ENCODE peak calls at places on chromosomes 1 and 21, in five cellular contexts. D is A549, S is HCT116, X is SK-N-SH, B is Panc1. M is an unnamed sample.

GRCh38 chr1:205382561-205382960 is 25.8 kb upstream of the KLHDC8A start:
- DNase-seq in X (no peak), D (no peak), S (no peak), B (no peak), M (no peak)

GRCh38 chr21:34640858-34641257 is 25.9 kb upstream of the RCAN1 start:
- DNase-seq in S (no peak), D (peak; percentile 1), X (no peak), B (no peak), M (no peak)

GRCh38 chr1:54805981-54806381 is 4.9 kb upstream of the TTC22 start:
- DNase-seq in D (no peak), S (no peak), X (no peak), B (no peak), M (no peak)

GRCh38 chr21:45336535-45336810 is 48.8 kb upstream of the POFUT2 start:
- DNase-seq in B (no peak), X (no peak), D (no peak), S (no peak), M (no peak)

GRCh38 chr1:239858058-239858457 is 233.6 kb upstream of the FMN2 start:
- DNase-seq in S (no peak), X (no peak), D (peak; percentile 17), B (no peak), M (peak; percentile 39)

GRCh38 chr1:39268112-39268581 is 63.7 kb downstream of the MACF1 start:
- DNase-seq in B (no peak), X (no peak), S (no peak), D (no peak), M (no peak)

GRCh38 chr1:231949277-231950122 is 322.9 kb downstream of the DISC1 start:
- DNase-seq in B (no peak), X (no peak), S (no peak), D (no peak), M (no peak)

GRCh38 chr1:21597754-21598153 is 71.4 kb downstream of the RAP1GAP start:
- DNase-seq in X (no peak), S (no peak), D (no peak), B (no peak), M (no peak)

GRCh38 chr1:9643351-9644256 is 7.9 kb upstream of the PIK3CD start:
- DNase-seq in B (no peak), S (no peak), D (no peak), X (no peak), M (peak; percentile 84)

GRCh38 chr1:157932082-157932481 is 61.4 kb upstream of the KIRREL1 start:
- DNase-seq in S (no peak), D (peak; percentile 14), X (no peak), B (no peak), M (peak; percentile 31)

GRCh38 chr1:106978477-106979322 is 77.8 kb upstream of the PRMT6 start:
- DNase-seq in X (peak; percentile 29), D (no peak), B (no peak), S (no peak), M (no peak)

GRCh38 chr1:215761446-215761845 is 194.3 kb downstream of the KCTD3 start:
- DNase-seq in S (no peak), X (no peak), B (no peak), D (no peak), M (no peak)

GRCh38 chr1:216248628-216249027 is 174.6 kb downstream of the USH2A start:
- DNase-seq in X (no peak), B (no peak), D (no peak), S (no peak), M (no peak)

GRCh38 chr1:24421502-24421901 is 5.9 kb downstream of the NIPAL3 start:
- DNase-seq in B (no peak), X (no peak), S (no peak), D (no peak), M (no peak)

GRCh38 chr1:18820791-18821641 is 38.4 kb downstream of the TAS1R2 start:
- DNase-seq in S (peak; percentile 37), D (peak; percentile 60), X (peak; percentile 89), B (peak; percentile 61), M (peak; percentile 45)

GRCh38 chr1:14055442-14056225 is 355.6 kb downstream of the PRDM2 start:
- DNase-seq in X (no peak), D (no peak), B (no peak), S (peak; percentile 4), M (no peak)

GRCh38 chr1:225886159-225887029 is 2.6 kb downstream of the LEFTY1 start:
- DNase-seq in X (no peak), B (no peak), S (no peak), D (no peak), M (no peak)

GRCh38 chr1:33000427-33001026 is 35.9 kb upstream of the RNF19B start:
- DNase-seq in B (no peak), S (no peak), X (no peak), D (no peak), M (no peak)

GRCh38 chr1:10626781-10627410 is 152.1 kb downstream of the PEX14 start:
- DNase-seq in S (no peak), X (no peak), B (no peak), D (no peak), M (no peak)

GRCh38 chr21:28267449-28267848 is 725.2 kb downstream of the LTN1 start:
- DNase-seq in D (no peak), X (no peak), B (no peak), S (no peak), M (no peak)

GRCh38 chr1:67919714-67920113 is 86.4 kb upstream of the GNG12 start:
- DNase-seq in B (no peak), X (no peak), S (no peak), D (no peak), M (no peak)

GRCh38 chr1:67923074-67923473 is 89.8 kb upstream of the GNG12 start:
- DNase-seq in X (no peak), S (no peak), B (no peak), D (no peak), M (no peak)

GRCh38 chr1:67918067-67918466 is 84.8 kb upstream of the GNG12 start:
- DNase-seq in B (no peak), X (no peak), S (no peak), D (no peak), M (no peak)

GRCh38 chr1:67916439-67916886 is 83.2 kb upstream of the GNG12 start:
- DNase-seq in B (no peak), S (no peak), D (no peak), X (no peak), M (no peak)

GRCh38 chr1:67921725-67922489 is 88.6 kb upstream of the GNG12 start:
- DNase-seq in D (no peak), X (no peak), B (no peak), S (no peak), M (no peak)
- TF ChIP-seq REST in D (no peak), X (no peak), B (no peak), S (no peak), M (no peak)

GRCh38 chr1:185546029-185546428 is 188.2 kb upstream of the HMCN1 start:
- DNase-seq in X (no peak), B (no peak), D (no peak), S (no peak), M (no peak)
- H3K4me3 ChIP-seq in X (no peak overlapping the region), B (no peak overlapping the region), D (no peak overlapping the region), S (no peak overlapping the region), M (no peak overlapping the region)

DNA sequence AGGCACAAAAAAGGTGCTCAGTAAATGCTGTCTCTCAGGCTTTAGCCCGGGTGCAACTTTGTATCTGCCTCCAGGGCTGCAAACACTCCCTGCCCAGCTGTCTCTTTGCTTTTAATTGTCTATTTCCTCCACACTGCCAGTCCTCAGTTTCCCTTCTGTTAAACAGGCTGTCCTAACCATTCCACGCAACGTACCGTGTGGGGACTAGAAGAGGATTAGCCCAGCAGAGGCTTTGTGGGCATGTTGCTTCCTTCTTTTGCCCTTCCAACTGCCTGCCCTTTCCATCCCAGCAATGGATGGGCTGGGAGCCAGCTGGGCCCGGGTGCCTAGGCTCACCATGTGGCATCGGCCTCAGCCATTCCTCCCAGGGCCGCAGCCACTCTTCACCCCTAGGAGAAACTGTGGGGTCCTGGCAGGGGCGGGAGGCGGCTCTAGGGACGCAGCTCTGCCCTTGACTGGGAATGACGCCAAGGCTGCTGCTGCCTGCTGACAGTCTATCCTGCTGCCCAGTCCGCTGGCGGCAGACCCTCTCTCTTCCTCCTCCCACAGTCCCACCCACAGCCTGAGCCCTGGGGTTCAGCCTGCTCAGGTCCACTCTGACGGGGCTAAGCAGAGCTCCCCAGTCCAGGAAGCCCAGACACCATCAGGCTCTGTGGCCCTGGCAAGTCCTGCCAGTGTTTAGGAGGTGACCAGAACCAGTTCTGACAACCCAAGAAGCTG is 40.6 kb upstream of the LRP8 start:
- DNase-seq in X (peak; percentile 79), B (no peak), S (no peak), D (no peak), M (no peak)
- TF ChIP-seq REST in X (no peak), B (no peak), S (no peak), D (no peak), M (no peak)

DNA sequence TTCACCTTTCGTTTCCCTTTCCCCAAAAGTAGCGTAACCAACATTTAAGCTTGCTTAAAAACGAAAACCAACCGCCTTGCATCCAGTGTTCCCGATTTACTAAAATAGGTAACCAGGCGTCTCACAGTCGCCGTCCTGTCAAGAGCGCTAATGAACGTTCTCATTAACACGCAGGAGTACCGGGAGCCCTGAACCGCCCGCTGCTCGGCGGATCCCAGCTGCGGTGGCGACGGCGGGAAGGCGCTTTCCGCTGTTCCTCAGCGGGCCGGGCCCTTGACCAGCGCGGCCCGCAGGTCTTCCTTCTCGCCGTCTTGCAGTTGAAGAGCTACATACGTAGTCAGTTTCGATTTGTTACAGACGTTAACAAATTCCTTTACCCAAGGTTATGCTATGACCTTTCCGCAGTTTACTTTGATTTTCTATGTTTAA is 2.0 kb downstream of the OLIG1 start:
- DNase-seq in X (no peak), B (no peak), S (no peak), D (no peak), M (peak; percentile 24)
- H3K4me3 ChIP-seq in X (no peak overlapping the region), B (peak overlapping the region; percentile 46), S (no peak overlapping the region), D (peak overlapping the region; percentile 42), M (peak overlapping the region; percentile 64)

DNA sequence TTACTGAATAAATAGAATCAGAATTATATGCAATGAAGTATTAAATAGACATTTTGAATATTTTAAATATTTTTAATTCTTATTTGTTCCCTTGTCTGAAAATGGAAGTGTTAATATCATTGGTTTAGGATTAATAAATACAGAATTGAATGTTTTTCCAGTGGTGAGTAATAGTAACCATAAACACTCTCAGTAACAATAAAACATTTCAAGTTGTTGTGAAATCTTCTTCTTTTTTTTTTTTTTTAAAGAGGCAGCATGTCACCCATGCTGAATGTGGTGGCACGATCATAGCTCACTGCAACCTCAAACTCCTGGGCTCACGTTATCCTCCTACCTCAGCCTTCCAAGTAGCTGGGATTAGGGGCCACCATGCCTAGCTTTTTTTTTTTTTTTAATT is 86.2 kb upstream of the ZBTB18 start:
- DNase-seq in S (no peak), B (no peak), X (no peak), D (no peak), M (no peak)
- TF ChIP-seq REST in S (no peak), B (no peak), X (no peak), D (no peak), M (no peak)

DNA sequence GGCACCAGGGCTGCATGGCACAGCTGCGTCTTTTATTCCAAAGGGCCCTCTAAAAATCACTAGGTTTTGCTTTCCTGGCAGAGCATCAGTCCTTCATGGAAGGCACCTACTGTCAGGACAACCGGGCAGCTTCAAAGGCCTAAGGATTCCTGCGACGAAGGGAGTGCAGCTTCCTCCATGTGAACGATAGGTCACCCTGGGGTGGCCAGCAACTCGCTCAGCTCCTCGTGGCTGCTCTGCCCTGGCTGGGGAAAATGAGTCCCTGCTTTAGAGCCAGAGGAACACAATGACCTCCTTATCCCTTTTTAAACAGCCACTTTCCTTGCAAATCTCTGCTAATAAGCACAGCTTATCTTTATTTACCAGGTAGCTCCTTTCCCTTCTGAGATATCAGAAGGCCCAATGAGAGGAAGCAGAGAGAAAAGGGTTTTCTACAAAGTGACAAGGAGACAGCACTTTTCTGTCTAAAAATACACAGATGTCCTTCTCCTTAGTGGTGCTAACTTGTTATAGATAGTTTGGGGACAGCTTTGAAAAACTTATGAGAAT is 71.6 kb upstream of the SMYD2 start:
- DNase-seq in B (no peak), D (no peak), S (no peak), X (no peak), M (no peak)
- H3K4me3 ChIP-seq in B (no peak overlapping the region), D (no peak overlapping the region), S (no peak overlapping the region), X (no peak overlapping the region), M (no peak overlapping the region)

GRCh38 chr1:7529917-7530316 is 241.2 kb upstream of the VAMP3 start:
- DNase-seq in D (no peak), X (no peak), S (no peak), B (no peak), M (no peak)
- TF ChIP-seq REST in D (no peak), X (no peak), S (no peak), B (no peak), M (no peak)

M was measured in HL-60.